ENCODE peak calls at places on chromosomes 3 and 15, in nine cellular contexts. M, A, U, P, J, G, E, O and H are unnamed samples.

GRCh38 chr3:71873093-71873611 is 88.2 kb upstream of the PROK2 start:
- DNase-seq in M (no peak), A (no peak), U (no peak), P (no peak), J (no peak), G (no peak), E (no peak), O (no peak), H (no peak)

GRCh38 chr15:73927476-73928240 is 1.4 kb downstream of the LOXL1 start:
- DNase-seq in M (peak; percentile 72), A (peak; percentile 59), U (peak; percentile 54), P (no peak), J (no peak), G (peak; percentile 91), E (no peak), O (no peak), H (peak; percentile 76)

GRCh38 chr3:135869439-135870105 is 96.0 kb upstream of the PPP2R3A start:
- DNase-seq in M (no peak), A (no peak), U (peak; percentile 50), P (no peak), J (no peak), G (no peak), E (no peak), O (no peak), H (no peak)

GRCh38 chr3:23629181-23629893 is 176.4 kb upstream of the UBE2E1 start:
- DNase-seq in M (no peak), A (no peak), U (peak; percentile 42), P (no peak), J (peak; percentile 91), G (no peak), E (no peak), O (no peak), H (no peak)

GRCh38 chr15:39957481-39957880 is 23.6 kb downstream of the EIF2AK4 start:
- DNase-seq in M (no peak), A (no peak), U (no peak), P (no peak), J (no peak), G (no peak), E (no peak), O (no peak), H (no peak)

GRCh38 chr15:32670624-32671022 is 29.1 kb downstream of the SCG5 start:
- DNase-seq in M (no peak), A (no peak), U (peak; percentile 30), P (no peak), J (no peak), G (no peak), E (no peak), O (no peak), H (no peak)

GRCh38 chr15:31156226-31156625 is 54.7 kb upstream of the TRPM1 start:
- DNase-seq in M (no peak), A (no peak), U (no peak), P (no peak), J (no peak), G (no peak), E (no peak), O (no peak), H (no peak)

GRCh38 chr15:86916671-86917450 is 837.2 kb downstream of the AGBL1 start:
- DNase-seq in M (no peak), A (no peak), U (no peak), P (no peak), J (no peak), G (no peak), E (no peak), O (peak; percentile 98), H (no peak)

GRCh38 chr3:179146911-179147570 is 1.1 kb upstream of the PIK3CA start:
- DNase-seq in M (no peak), A (no peak), U (peak; percentile 75), P (no peak), J (peak; percentile 71), G (peak; percentile 59), E (no peak), O (peak; percentile 83), H (peak; percentile 81)

GRCh38 chr3:182389041-182389815 is 404.1 kb upstream of the ATP11B start:
- DNase-seq in M (no peak), A (no peak), U (no peak), P (no peak), J (peak; percentile 94), G (peak; percentile 4), E (no peak), O (no peak), H (no peak)

GRCh38 chr3:132726341-132726823 is 4.2 kb upstream of the NPHP3 start:
- DNase-seq in M (no peak), A (no peak), U (peak; percentile 49), P (no peak), J (peak; percentile 6), G (peak; percentile 33), E (no peak), O (peak; percentile 53), H (no peak)

GRCh38 chr15:41648770-41649169 is 11.4 kb upstream of the MGA start:
- DNase-seq in M (no peak), A (no peak), U (peak; percentile 49), P (no peak), J (no peak), G (no peak), E (no peak), O (no peak), H (no peak)

GRCh38 chr15:100026041-100026440 is 292.8 kb upstream of the LYSMD4 start:
- DNase-seq in M (no peak), A (no peak), U (no peak), P (no peak), J (no peak), G (no peak), E (no peak), O (peak; percentile 63), H (no peak)

GRCh38 chr15:92429378-92430066 is 35.8 kb downstream of the ST8SIA2 start:
- DNase-seq in M (no peak), A (no peak), U (peak; percentile 27), P (no peak), J (no peak), G (no peak), E (no peak), O (no peak), H (no peak)

GRCh38 chr3:126557761-126558160 is 971 bp downstream of the C3orf22 start:
- DNase-seq in M (no peak), A (no peak), U (no peak), P (no peak), J (no peak), G (no peak), E (no peak), O (no peak), H (no peak)

GRCh38 chr3:114650808-114651207 is 357.0 kb downstream of the TIGIT start:
- DNase-seq in M (no peak), A (no peak), U (peak; percentile 75), P (no peak), J (no peak), G (no peak), E (no peak), O (no peak), H (no peak)

GRCh38 chr3:187946031-187946691 is 200.9 kb upstream of the BCL6 start:
- DNase-seq in M (no peak), A (no peak), U (peak; percentile 82), P (no peak), J (peak; percentile 30), G (no peak), E (no peak), O (no peak), H (no peak)

GRCh38 chr3:8505621-8506020 is 4.0 kb downstream of the LMCD1 start:
- DNase-seq in M (no peak), A (no peak), U (peak; percentile 37), P (no peak), J (peak; percentile 91), G (no peak), E (no peak), O (no peak), H (no peak)

GRCh38 chr3:120791958-120792357 is 49.4 kb downstream of the GTF2E1 start:
- DNase-seq in M (no peak), A (no peak), U (peak; percentile 86), P (no peak), J (no peak), G (no peak), E (no peak), O (no peak), H (no peak)

GRCh38 chr3:100006570-100007271 is 107.6 kb downstream of the FILIP1L start:
- DNase-seq in M (no peak), A (no peak), U (peak; percentile 82), P (no peak), J (no peak), G (no peak), E (no peak), O (no peak), H (no peak)

GRCh38 chr3:39126532-39127071 is 19.1 kb downstream of the TTC21A start:
- DNase-seq in M (no peak), A (no peak), U (peak; percentile 63), P (no peak), J (peak; percentile 26), G (peak; percentile 67), E (no peak), O (peak; percentile 29), H (no peak)

GRCh38 chr3:140219161-140219745 is 284.3 kb downstream of the CLSTN2 start:
- DNase-seq in M (no peak), A (no peak), U (no peak), P (no peak), J (no peak), G (no peak), E (no peak), O (no peak), H (no peak)

GRCh38 chr3:126300761-126301481 is 56.3 kb downstream of the KLF15 start:
- DNase-seq in M (no peak), A (no peak), U (peak; percentile 52), P (no peak), J (no peak), G (no peak), E (no peak), O (peak; percentile 30), H (no peak)

GRCh38 chr3:189186093-189186492 is 14.3 kb downstream of the TPRG1 start:
- DNase-seq in M (no peak), A (no peak), U (peak; percentile 1), P (no peak), J (no peak), G (no peak), E (no peak), O (no peak), H (no peak)

GRCh38 chr3:77943598-77943997 is 903.7 kb downstream of the ROBO2 start:
- DNase-seq in M (no peak), A (no peak), U (no peak), P (no peak), J (no peak), G (no peak), E (no peak), O (no peak), H (no peak)

GRCh38 chr3:81925385-81925784 is 163.9 kb upstream of the GBE1 start:
- DNase-seq in M (no peak), A (no peak), U (no peak), P (no peak), J (no peak), G (no peak), E (no peak), O (no peak), H (no peak)

GRCh38 chr15:42344763-42345162 is 14.5 kb upstream of the CAPN3 start:
- DNase-seq in M (no peak), A (no peak), U (peak; percentile 79), P (no peak), J (no peak), G (no peak), E (no peak), O (no peak), H (peak; percentile 23)

GRCh38 chr15:74382004-74382816 is 14.8 kb upstream of the CYP11A1 start:
- DNase-seq in M (peak; percentile 71), A (peak; percentile 75), U (peak; percentile 86), P (no peak), J (peak; percentile 30), G (peak; percentile 99), E (no peak), O (peak; percentile 85), H (peak; percentile 64)

GRCh38 chr15:95469601-95470000 is 860.9 kb upstream of the NR2F2 start:
- DNase-seq in M (no peak), A (no peak), U (no peak), P (no peak), J (no peak), G (no peak), E (no peak), O (no peak), H (no peak)

GRCh38 chr3:50112462-50112861 is 23.7 kb downstream of the RBM5 start:
- DNase-seq in M (no peak), A (no peak), U (no peak), P (no peak), J (peak; percentile 31), G (no peak), E (no peak), O (no peak), H (no peak)

GRCh38 chr3:64229903-64230302 is 4.6 kb upstream of the PRICKLE2 start:
- DNase-seq in M (no peak), A (no peak), U (peak; percentile 15), P (no peak), J (no peak), G (no peak), E (no peak), O (no peak), H (no peak)